ENCODE peak calls at places on chromosome 1, in eight cellular contexts. One of them, this sample, is unnamed.

GRCh38 chr1:182122855-182123254 is 61.3 kb upstream of the ZNF648 start:
- DNase-seq in stimulated activated CD8-positive, alpha-beta memory T cell treated with anti-CD3 and anti-CD28 coated beads, Interleukin-4, amount 100 ng/mL, for 1 hour: no peak
- DNase-seq in C1 segment of cervical spinal cord: no peak
- DNase-seq in fibroblast of pulmonary artery: no peak
- DNase-seq in fibroblast of lung: peak; percentile 34
- DNase-seq in activated CD4-positive, alpha-beta T cell treated with anti-CD3 and anti-CD28 coated beads, Interleukin-2, amount 50 U/mL, for 1 hour: no peak
- DNase-seq in glutamatergic neuron: no peak
- DNase-seq in NCI-H1092 treated with DMSO at 0.1 percent for 48 hours: no peak
- DNase-seq in this sample: no peak

GRCh38 chr1:39195166-39196111 is 9.1 kb upstream of the MACF1 start:
- DNase-seq in activated CD4-positive, alpha-beta T cell treated with anti-CD3 and anti-CD28 coated beads, Interleukin-2, amount 50 U/mL, for 1 hour: no peak
- DNase-seq in C1 segment of cervical spinal cord: no peak
- DNase-seq in NCI-H1092 treated with DMSO at 0.1 percent for 48 hours: no peak
- DNase-seq in stimulated activated CD8-positive, alpha-beta memory T cell treated with anti-CD3 and anti-CD28 coated beads, Interleukin-4, amount 100 ng/mL, for 1 hour: no peak
- DNase-seq in glutamatergic neuron: no peak
- DNase-seq in fibroblast of pulmonary artery: no peak
- DNase-seq in fibroblast of lung: peak; percentile 87
- DNase-seq in this sample: no peak

GRCh38 chr1:94299627-94300552 is 62.5 kb upstream of the ARHGAP29 start:
- DNase-seq in glutamatergic neuron: no peak
- DNase-seq in activated CD4-positive, alpha-beta T cell treated with anti-CD3 and anti-CD28 coated beads, Interleukin-2, amount 50 U/mL, for 1 hour: no peak
- DNase-seq in C1 segment of cervical spinal cord: no peak
- DNase-seq in NCI-H1092 treated with DMSO at 0.1 percent for 48 hours: no peak
- DNase-seq in stimulated activated CD8-positive, alpha-beta memory T cell treated with anti-CD3 and anti-CD28 coated beads, Interleukin-4, amount 100 ng/mL, for 1 hour: no peak
- DNase-seq in fibroblast of pulmonary artery: peak; percentile 65
- DNase-seq in fibroblast of lung: peak; percentile 85
- DNase-seq in this sample: no peak

GRCh38 chr1:39919545-39919944 is 17.8 kb upstream of the MYCL start:
- DNase-seq in glutamatergic neuron: no peak
- DNase-seq in stimulated activated CD8-positive, alpha-beta memory T cell treated with anti-CD3 and anti-CD28 coated beads, Interleukin-4, amount 100 ng/mL, for 1 hour: no peak
- DNase-seq in fibroblast of pulmonary artery: peak; percentile 84
- DNase-seq in NCI-H1092 treated with DMSO at 0.1 percent for 48 hours: no peak
- DNase-seq in activated CD4-positive, alpha-beta T cell treated with anti-CD3 and anti-CD28 coated beads, Interleukin-2, amount 50 U/mL, for 1 hour: peak; percentile 21
- DNase-seq in fibroblast of lung: peak; percentile 50
- DNase-seq in C1 segment of cervical spinal cord: peak; percentile 13
- DNase-seq in this sample: peak; percentile 68

GRCh38 chr1:76868916-76869315 is 1.6 kb downstream of the ST6GALNAC5 start:
- DNase-seq in NCI-H1092 treated with DMSO at 0.1 percent for 48 hours: no peak
- DNase-seq in fibroblast of pulmonary artery: no peak
- DNase-seq in C1 segment of cervical spinal cord: no peak
- DNase-seq in stimulated activated CD8-positive, alpha-beta memory T cell treated with anti-CD3 and anti-CD28 coated beads, Interleukin-4, amount 100 ng/mL, for 1 hour: no peak
- DNase-seq in activated CD4-positive, alpha-beta T cell treated with anti-CD3 and anti-CD28 coated beads, Interleukin-2, amount 50 U/mL, for 1 hour: no peak
- DNase-seq in glutamatergic neuron: peak; percentile 44
- DNase-seq in fibroblast of lung: peak; percentile 1
- DNase-seq in this sample: no peak

GRCh38 chr1:48524892-48525467 is 53.0 kb upstream of the SPATA6 start:
- DNase-seq in fibroblast of lung: no peak
- DNase-seq in fibroblast of pulmonary artery: no peak
- DNase-seq in NCI-H1092 treated with DMSO at 0.1 percent for 48 hours: peak; percentile 6
- DNase-seq in C1 segment of cervical spinal cord: no peak
- DNase-seq in activated CD4-positive, alpha-beta T cell treated with anti-CD3 and anti-CD28 coated beads, Interleukin-2, amount 50 U/mL, for 1 hour: no peak
- DNase-seq in stimulated activated CD8-positive, alpha-beta memory T cell treated with anti-CD3 and anti-CD28 coated beads, Interleukin-4, amount 100 ng/mL, for 1 hour: no peak
- DNase-seq in glutamatergic neuron: no peak
- DNase-seq in this sample: no peak

GRCh38 chr1:248855580-248855979 is 3.3 kb downstream of the ZNF692 start:
- DNase-seq in stimulated activated CD8-positive, alpha-beta memory T cell treated with anti-CD3 and anti-CD28 coated beads, Interleukin-4, amount 100 ng/mL, for 1 hour: no peak
- DNase-seq in fibroblast of lung: no peak
- DNase-seq in NCI-H1092 treated with DMSO at 0.1 percent for 48 hours: no peak
- DNase-seq in activated CD4-positive, alpha-beta T cell treated with anti-CD3 and anti-CD28 coated beads, Interleukin-2, amount 50 U/mL, for 1 hour: no peak
- DNase-seq in glutamatergic neuron: no peak
- DNase-seq in fibroblast of pulmonary artery: no peak
- DNase-seq in C1 segment of cervical spinal cord: no peak
- DNase-seq in this sample: no peak

GRCh38 chr1:53339736-53340385 is 12.0 kb upstream of the LRP8 start:
- DNase-seq in NCI-H1092 treated with DMSO at 0.1 percent for 48 hours: no peak
- DNase-seq in fibroblast of lung: no peak
- DNase-seq in stimulated activated CD8-positive, alpha-beta memory T cell treated with anti-CD3 and anti-CD28 coated beads, Interleukin-4, amount 100 ng/mL, for 1 hour: no peak
- DNase-seq in glutamatergic neuron: no peak
- DNase-seq in fibroblast of pulmonary artery: no peak
- DNase-seq in C1 segment of cervical spinal cord: no peak
- DNase-seq in activated CD4-positive, alpha-beta T cell treated with anti-CD3 and anti-CD28 coated beads, Interleukin-2, amount 50 U/mL, for 1 hour: no peak
- DNase-seq in this sample: no peak

GRCh38 chr1:43611950-43612349 is 38.0 kb upstream of the KDM4A start:
- DNase-seq in stimulated activated CD8-positive, alpha-beta memory T cell treated with anti-CD3 and anti-CD28 coated beads, Interleukin-4, amount 100 ng/mL, for 1 hour: no peak
- DNase-seq in activated CD4-positive, alpha-beta T cell treated with anti-CD3 and anti-CD28 coated beads, Interleukin-2, amount 50 U/mL, for 1 hour: no peak
- DNase-seq in C1 segment of cervical spinal cord: no peak
- DNase-seq in glutamatergic neuron: no peak
- DNase-seq in fibroblast of pulmonary artery: no peak
- DNase-seq in fibroblast of lung: no peak
- DNase-seq in NCI-H1092 treated with DMSO at 0.1 percent for 48 hours: no peak
- DNase-seq in this sample: no peak

GRCh38 chr1:147389532-147390184 is 147.2 kb downstream of the CHD1L start:
- DNase-seq in glutamatergic neuron: no peak
- DNase-seq in fibroblast of pulmonary artery: peak; percentile 67
- DNase-seq in stimulated activated CD8-positive, alpha-beta memory T cell treated with anti-CD3 and anti-CD28 coated beads, Interleukin-4, amount 100 ng/mL, for 1 hour: no peak
- DNase-seq in activated CD4-positive, alpha-beta T cell treated with anti-CD3 and anti-CD28 coated beads, Interleukin-2, amount 50 U/mL, for 1 hour: no peak
- DNase-seq in C1 segment of cervical spinal cord: no peak
- DNase-seq in fibroblast of lung: peak; percentile 31
- DNase-seq in NCI-H1092 treated with DMSO at 0.1 percent for 48 hours: peak; percentile 47
- DNase-seq in this sample: no peak

GRCh38 chr1:116570358-116571214 is at the start of gene CD58:
- DNase-seq in fibroblast of pulmonary artery: peak; percentile 84
- DNase-seq in glutamatergic neuron: peak; percentile 85
- DNase-seq in NCI-H1092 treated with DMSO at 0.1 percent for 48 hours: peak; percentile 69
- DNase-seq in fibroblast of lung: peak; percentile 84
- DNase-seq in C1 segment of cervical spinal cord: peak; percentile 75
- DNase-seq in stimulated activated CD8-positive, alpha-beta memory T cell treated with anti-CD3 and anti-CD28 coated beads, Interleukin-4, amount 100 ng/mL, for 1 hour: peak; percentile 56
- DNase-seq in activated CD4-positive, alpha-beta T cell treated with anti-CD3 and anti-CD28 coated beads, Interleukin-2, amount 50 U/mL, for 1 hour: peak; percentile 74
- DNase-seq in this sample: peak; percentile 87

GRCh38 chr1:52191395-52191965 is 49.6 kb downstream of the ZFYVE9 start:
- DNase-seq in fibroblast of pulmonary artery: no peak
- DNase-seq in C1 segment of cervical spinal cord: no peak
- DNase-seq in stimulated activated CD8-positive, alpha-beta memory T cell treated with anti-CD3 and anti-CD28 coated beads, Interleukin-4, amount 100 ng/mL, for 1 hour: no peak
- DNase-seq in fibroblast of lung: peak; percentile 21
- DNase-seq in NCI-H1092 treated with DMSO at 0.1 percent for 48 hours: no peak
- DNase-seq in glutamatergic neuron: no peak
- DNase-seq in activated CD4-positive, alpha-beta T cell treated with anti-CD3 and anti-CD28 coated beads, Interleukin-2, amount 50 U/mL, for 1 hour: no peak
- DNase-seq in this sample: no peak

GRCh38 chr1:114610546-114611245 is 29.3 kb upstream of the BCAS2 start:
- DNase-seq in C1 segment of cervical spinal cord: no peak
- DNase-seq in NCI-H1092 treated with DMSO at 0.1 percent for 48 hours: no peak
- DNase-seq in activated CD4-positive, alpha-beta T cell treated with anti-CD3 and anti-CD28 coated beads, Interleukin-2, amount 50 U/mL, for 1 hour: no peak
- DNase-seq in fibroblast of pulmonary artery: peak; percentile 46
- DNase-seq in fibroblast of lung: peak; percentile 61
- DNase-seq in glutamatergic neuron: no peak
- DNase-seq in stimulated activated CD8-positive, alpha-beta memory T cell treated with anti-CD3 and anti-CD28 coated beads, Interleukin-4, amount 100 ng/mL, for 1 hour: no peak
- DNase-seq in this sample: no peak

GRCh38 chr1:1000357-1001056 is 610 bp upstream of the HES4 start:
- DNase-seq in fibroblast of pulmonary artery: peak; percentile 93
- DNase-seq in stimulated activated CD8-positive, alpha-beta memory T cell treated with anti-CD3 and anti-CD28 coated beads, Interleukin-4, amount 100 ng/mL, for 1 hour: peak; percentile 44
- DNase-seq in fibroblast of lung: peak; percentile 77
- DNase-seq in C1 segment of cervical spinal cord: peak; percentile 70
- DNase-seq in NCI-H1092 treated with DMSO at 0.1 percent for 48 hours: no peak
- DNase-seq in activated CD4-positive, alpha-beta T cell treated with anti-CD3 and anti-CD28 coated beads, Interleukin-2, amount 50 U/mL, for 1 hour: peak; percentile 78
- DNase-seq in glutamatergic neuron: peak; percentile 90
- DNase-seq in this sample: peak; percentile 32

GRCh38 chr1:195745170-195746009 is 862.9 kb downstream of the KCNT2 start:
- DNase-seq in fibroblast of pulmonary artery: no peak
- DNase-seq in NCI-H1092 treated with DMSO at 0.1 percent for 48 hours: peak; percentile 68
- DNase-seq in stimulated activated CD8-positive, alpha-beta memory T cell treated with anti-CD3 and anti-CD28 coated beads, Interleukin-4, amount 100 ng/mL, for 1 hour: no peak
- DNase-seq in activated CD4-positive, alpha-beta T cell treated with anti-CD3 and anti-CD28 coated beads, Interleukin-2, amount 50 U/mL, for 1 hour: no peak
- DNase-seq in fibroblast of lung: peak; percentile 9
- DNase-seq in C1 segment of cervical spinal cord: no peak
- DNase-seq in glutamatergic neuron: no peak
- DNase-seq in this sample: no peak

GRCh38 chr1:108107658-108108057 is 92.5 kb downstream of the SLC25A24 start:
- DNase-seq in C1 segment of cervical spinal cord: no peak
- DNase-seq in glutamatergic neuron: no peak
- DNase-seq in activated CD4-positive, alpha-beta T cell treated with anti-CD3 and anti-CD28 coated beads, Interleukin-2, amount 50 U/mL, for 1 hour: peak; percentile 9
- DNase-seq in stimulated activated CD8-positive, alpha-beta memory T cell treated with anti-CD3 and anti-CD28 coated beads, Interleukin-4, amount 100 ng/mL, for 1 hour: no peak
- DNase-seq in fibroblast of lung: peak; percentile 14
- DNase-seq in NCI-H1092 treated with DMSO at 0.1 percent for 48 hours: no peak
- DNase-seq in fibroblast of pulmonary artery: peak; percentile 46
- DNase-seq in this sample: peak; percentile 50

GRCh38 chr1:168654198-168654910 is 74.7 kb downstream of the DPT start:
- DNase-seq in NCI-H1092 treated with DMSO at 0.1 percent for 48 hours: no peak
- DNase-seq in activated CD4-positive, alpha-beta T cell treated with anti-CD3 and anti-CD28 coated beads, Interleukin-2, amount 50 U/mL, for 1 hour: no peak
- DNase-seq in stimulated activated CD8-positive, alpha-beta memory T cell treated with anti-CD3 and anti-CD28 coated beads, Interleukin-4, amount 100 ng/mL, for 1 hour: no peak
- DNase-seq in fibroblast of pulmonary artery: no peak
- DNase-seq in glutamatergic neuron: no peak
- DNase-seq in C1 segment of cervical spinal cord: no peak
- DNase-seq in fibroblast of lung: peak; percentile 79
- DNase-seq in this sample: no peak

GRCh38 chr1:64263335-64263734 is 59.9 kb downstream of the UBE2U start:
- DNase-seq in stimulated activated CD8-positive, alpha-beta memory T cell treated with anti-CD3 and anti-CD28 coated beads, Interleukin-4, amount 100 ng/mL, for 1 hour: no peak
- DNase-seq in fibroblast of pulmonary artery: peak; percentile 32
- DNase-seq in fibroblast of lung: peak; percentile 13
- DNase-seq in NCI-H1092 treated with DMSO at 0.1 percent for 48 hours: no peak
- DNase-seq in activated CD4-positive, alpha-beta T cell treated with anti-CD3 and anti-CD28 coated beads, Interleukin-2, amount 50 U/mL, for 1 hour: no peak
- DNase-seq in glutamatergic neuron: no peak
- DNase-seq in C1 segment of cervical spinal cord: no peak
- DNase-seq in this sample: no peak

GRCh38 chr1:80722611-80723010 is 1078.1 kb upstream of the ADGRL2 start:
- DNase-seq in fibroblast of lung: no peak
- DNase-seq in activated CD4-positive, alpha-beta T cell treated with anti-CD3 and anti-CD28 coated beads, Interleukin-2, amount 50 U/mL, for 1 hour: no peak
- DNase-seq in stimulated activated CD8-positive, alpha-beta memory T cell treated with anti-CD3 and anti-CD28 coated beads, Interleukin-4, amount 100 ng/mL, for 1 hour: no peak
- DNase-seq in C1 segment of cervical spinal cord: no peak
- DNase-seq in NCI-H1092 treated with DMSO at 0.1 percent for 48 hours: no peak
- DNase-seq in fibroblast of pulmonary artery: no peak
- DNase-seq in glutamatergic neuron: no peak
- DNase-seq in this sample: no peak

GRCh38 chr1:5639323-5639722 is 352.9 kb downstream of the NPHP4 start:
- DNase-seq in fibroblast of pulmonary artery: no peak
- DNase-seq in fibroblast of lung: no peak
- DNase-seq in C1 segment of cervical spinal cord: no peak
- DNase-seq in activated CD4-positive, alpha-beta T cell treated with anti-CD3 and anti-CD28 coated beads, Interleukin-2, amount 50 U/mL, for 1 hour: no peak
- DNase-seq in glutamatergic neuron: no peak
- DNase-seq in stimulated activated CD8-positive, alpha-beta memory T cell treated with anti-CD3 and anti-CD28 coated beads, Interleukin-4, amount 100 ng/mL, for 1 hour: no peak
- DNase-seq in NCI-H1092 treated with DMSO at 0.1 percent for 48 hours: no peak
- DNase-seq in this sample: no peak

GRCh38 chr1:215595231-215595630 is 28.1 kb downstream of the KCTD3 start:
- DNase-seq in stimulated activated CD8-positive, alpha-beta memory T cell treated with anti-CD3 and anti-CD28 coated beads, Interleukin-4, amount 100 ng/mL, for 1 hour: no peak
- DNase-seq in fibroblast of pulmonary artery: no peak
- DNase-seq in activated CD4-positive, alpha-beta T cell treated with anti-CD3 and anti-CD28 coated beads, Interleukin-2, amount 50 U/mL, for 1 hour: no peak
- DNase-seq in NCI-H1092 treated with DMSO at 0.1 percent for 48 hours: no peak
- DNase-seq in glutamatergic neuron: no peak
- DNase-seq in C1 segment of cervical spinal cord: no peak
- DNase-seq in fibroblast of lung: no peak
- DNase-seq in this sample: no peak

GRCh38 chr1:54927475-54928240 is 40.7 kb upstream of the DHCR24 start:
- DNase-seq in stimulated activated CD8-positive, alpha-beta memory T cell treated with anti-CD3 and anti-CD28 coated beads, Interleukin-4, amount 100 ng/mL, for 1 hour: no peak
- DNase-seq in fibroblast of lung: peak; percentile 38
- DNase-seq in NCI-H1092 treated with DMSO at 0.1 percent for 48 hours: no peak
- DNase-seq in fibroblast of pulmonary artery: peak; percentile 66
- DNase-seq in activated CD4-positive, alpha-beta T cell treated with anti-CD3 and anti-CD28 coated beads, Interleukin-2, amount 50 U/mL, for 1 hour: no peak
- DNase-seq in glutamatergic neuron: no peak
- DNase-seq in C1 segment of cervical spinal cord: no peak
- DNase-seq in this sample: no peak

GRCh38 chr1:204155881-204156280 is 4.0 kb upstream of the ETNK2 start:
- DNase-seq in fibroblast of pulmonary artery: no peak
- DNase-seq in glutamatergic neuron: no peak
- DNase-seq in stimulated activated CD8-positive, alpha-beta memory T cell treated with anti-CD3 and anti-CD28 coated beads, Interleukin-4, amount 100 ng/mL, for 1 hour: no peak
- DNase-seq in NCI-H1092 treated with DMSO at 0.1 percent for 48 hours: no peak
- DNase-seq in C1 segment of cervical spinal cord: no peak
- DNase-seq in activated CD4-positive, alpha-beta T cell treated with anti-CD3 and anti-CD28 coated beads, Interleukin-2, amount 50 U/mL, for 1 hour: no peak
- DNase-seq in fibroblast of lung: no peak
- DNase-seq in this sample: no peak

This sample was measured in GDM1.